ENCODE peak calls at places on chromosomes 2 and 18, in six cellular contexts. One of them, this sample, is unnamed.

GRCh38 chr18:23479829-23480505 is 23.3 kb upstream of the RMC1 start:
- DNase-seq in dorsolateral prefrontal cortex: no peak
- DNase-seq in heart left ventricle: no peak
- DNase-seq in IMR-90: no peak
- DNase-seq in breast epithelium: no peak
- DNase-seq in lung: no peak
- DNase-seq in this sample: no peak

GRCh38 chr2:170148161-170148560 is 29.8 kb upstream of the MYO3B start:
- DNase-seq in dorsolateral prefrontal cortex: no peak
- DNase-seq in heart left ventricle: no peak
- DNase-seq in IMR-90: peak
- DNase-seq in breast epithelium: no peak
- DNase-seq in lung: no peak
- DNase-seq in this sample: no peak

GRCh38 chr2:79622508-79622907 is 109.7 kb downstream of the CTNNA2 start:
- DNase-seq in dorsolateral prefrontal cortex: no peak
- DNase-seq in heart left ventricle: no peak
- DNase-seq in IMR-90: peak
- DNase-seq in breast epithelium: no peak
- DNase-seq in lung: no peak
- DNase-seq in this sample: no peak

GRCh38 chr2:196702641-196703040 is 63.1 kb downstream of the CCDC150 start:
- DNase-seq in dorsolateral prefrontal cortex: no peak
- DNase-seq in heart left ventricle: no peak
- DNase-seq in IMR-90: no peak
- DNase-seq in breast epithelium: no peak
- DNase-seq in lung: no peak
- DNase-seq in this sample: no peak

GRCh38 chr18:52546686-52547346 is 206.8 kb downstream of the DCC start:
- DNase-seq in dorsolateral prefrontal cortex: no peak
- DNase-seq in heart left ventricle: no peak
- DNase-seq in IMR-90: no peak
- DNase-seq in breast epithelium: no peak
- DNase-seq in lung: no peak
- DNase-seq in this sample: no peak

GRCh38 chr2:21095178-21095577 is 28.6 kb upstream of the TDRD15 start:
- DNase-seq in dorsolateral prefrontal cortex: no peak
- DNase-seq in heart left ventricle: no peak
- DNase-seq in IMR-90: no peak
- DNase-seq in breast epithelium: no peak
- DNase-seq in lung: no peak
- DNase-seq in this sample: no peak

GRCh38 chr18:63150942-63151421 is 168.6 kb downstream of the BCL2 start:
- DNase-seq in dorsolateral prefrontal cortex: no peak
- DNase-seq in heart left ventricle: no peak
- DNase-seq in IMR-90: no peak
- DNase-seq in breast epithelium: no peak
- DNase-seq in lung: no peak
- DNase-seq in this sample: peak

GRCh38 chr2:30664761-30665358 is 142.4 kb downstream of the CAPN13 start:
- DNase-seq in dorsolateral prefrontal cortex: no peak
- DNase-seq in heart left ventricle: no peak
- DNase-seq in IMR-90: peak
- DNase-seq in breast epithelium: no peak
- DNase-seq in lung: peak
- DNase-seq in this sample: no peak

GRCh38 chr18:11810379-11810778 is 40.8 kb upstream of the CHMP1B start:
- DNase-seq in dorsolateral prefrontal cortex: no peak
- DNase-seq in heart left ventricle: no peak
- DNase-seq in IMR-90: no peak
- DNase-seq in breast epithelium: no peak
- DNase-seq in lung: no peak
- DNase-seq in this sample: no peak

GRCh38 chr2:85540131-85540587 is 1.2 kb downstream of the MAT2A start:
- DNase-seq in dorsolateral prefrontal cortex: no peak
- DNase-seq in heart left ventricle: no peak
- DNase-seq in IMR-90: peak
- DNase-seq in breast epithelium: no peak
- DNase-seq in lung: no peak
- DNase-seq in this sample: no peak

GRCh38 chr2:202790676-202791075 is 80.9 kb downstream of the ICA1L start:
- DNase-seq in dorsolateral prefrontal cortex: no peak
- DNase-seq in heart left ventricle: no peak
- DNase-seq in IMR-90: peak
- DNase-seq in breast epithelium: no peak
- DNase-seq in lung: no peak
- DNase-seq in this sample: no peak

GRCh38 chr2:236744316-236745105 is 174.9 kb downstream of the ACKR3 start:
- DNase-seq in dorsolateral prefrontal cortex: no peak
- DNase-seq in heart left ventricle: no peak
- DNase-seq in IMR-90: peak
- DNase-seq in breast epithelium: no peak
- DNase-seq in lung: no peak
- DNase-seq in this sample: no peak

GRCh38 chr2:235545369-235546150 is 51.7 kb downstream of the AGAP1 start:
- DNase-seq in dorsolateral prefrontal cortex: peak
- DNase-seq in heart left ventricle: peak
- DNase-seq in IMR-90: no peak
- DNase-seq in breast epithelium: no peak
- DNase-seq in lung: no peak
- DNase-seq in this sample: no peak

GRCh38 chr2:190979906-190980629 is 33.9 kb downstream of the STAT1 start:
- DNase-seq in dorsolateral prefrontal cortex: no peak
- DNase-seq in heart left ventricle: peak
- DNase-seq in IMR-90: peak
- DNase-seq in breast epithelium: peak
- DNase-seq in lung: peak
- DNase-seq in this sample: no peak

GRCh38 chr2:3612639-3613523 is 18.0 kb downstream of the COLEC11 start:
- DNase-seq in dorsolateral prefrontal cortex: no peak
- DNase-seq in heart left ventricle: no peak
- DNase-seq in IMR-90: no peak
- DNase-seq in breast epithelium: peak
- DNase-seq in lung: no peak
- DNase-seq in this sample: no peak

GRCh38 chr2:149446735-149447134 is 116.3 kb downstream of the LYPD6 start:
- DNase-seq in dorsolateral prefrontal cortex: no peak
- DNase-seq in heart left ventricle: no peak
- DNase-seq in IMR-90: no peak
- DNase-seq in breast epithelium: no peak
- DNase-seq in lung: no peak
- DNase-seq in this sample: no peak

GRCh38 chr2:115161531-115162453 is 719.4 kb downstream of the DPP10 start:
- DNase-seq in dorsolateral prefrontal cortex: peak
- DNase-seq in heart left ventricle: peak
- DNase-seq in IMR-90: no peak
- DNase-seq in breast epithelium: no peak
- DNase-seq in lung: no peak
- DNase-seq in this sample: no peak

GRCh38 chr2:195520671-195521155 is 136.3 kb upstream of the SLC39A10 start:
- DNase-seq in dorsolateral prefrontal cortex: no peak
- DNase-seq in heart left ventricle: no peak
- DNase-seq in IMR-90: peak
- DNase-seq in breast epithelium: no peak
- DNase-seq in lung: no peak
- DNase-seq in this sample: no peak

GRCh38 chr2:237256845-237257244 is 157.1 kb downstream of the COL6A3 start:
- DNase-seq in dorsolateral prefrontal cortex: no peak
- DNase-seq in heart left ventricle: no peak
- DNase-seq in IMR-90: peak
- DNase-seq in breast epithelium: no peak
- DNase-seq in lung: no peak
- DNase-seq in this sample: no peak

GRCh38 chr2:10721344-10722251 is at the start of gene ATP6V1C2:
- DNase-seq in dorsolateral prefrontal cortex: peak
- DNase-seq in heart left ventricle: no peak
- DNase-seq in IMR-90: no peak
- DNase-seq in breast epithelium: no peak
- DNase-seq in lung: peak
- DNase-seq in this sample: peak

GRCh38 chr18:23353459-23353858 is 99.6 kb upstream of the RIOK3 start:
- DNase-seq in dorsolateral prefrontal cortex: no peak
- DNase-seq in heart left ventricle: no peak
- DNase-seq in IMR-90: no peak
- DNase-seq in breast epithelium: no peak
- DNase-seq in lung: no peak
- DNase-seq in this sample: peak

GRCh38 chr2:224085811-224086210 is 46.7 kb upstream of the SERPINE2 start:
- DNase-seq in dorsolateral prefrontal cortex: no peak
- DNase-seq in heart left ventricle: no peak
- DNase-seq in IMR-90: no peak
- DNase-seq in breast epithelium: no peak
- DNase-seq in lung: no peak
- DNase-seq in this sample: no peak

GRCh38 chr2:237717366-237718276 is 81.0 kb upstream of the RBM44 start:
- DNase-seq in dorsolateral prefrontal cortex: no peak
- DNase-seq in heart left ventricle: no peak
- DNase-seq in IMR-90: no peak
- DNase-seq in breast epithelium: no peak
- DNase-seq in lung: no peak
- DNase-seq in this sample: no peak

GRCh38 chr2:41937464-41937861 is 110.4 kb upstream of the PKDCC start:
- DNase-seq in dorsolateral prefrontal cortex: no peak
- DNase-seq in heart left ventricle: no peak
- DNase-seq in IMR-90: peak
- DNase-seq in breast epithelium: no peak
- DNase-seq in lung: no peak
- DNase-seq in this sample: no peak
- TF ChIP-seq CTCF in dorsolateral prefrontal cortex: no peak
- TF ChIP-seq CTCF in heart left ventricle: no peak
- TF ChIP-seq CTCF in IMR-90: no peak
- TF ChIP-seq CTCF in breast epithelium: no peak
- TF ChIP-seq CTCF in lung: no peak
- TF ChIP-seq CTCF in this sample: no peak

GRCh38 chr18:77098033-77098432 is 34.5 kb downstream of the MBP start:
- DNase-seq in dorsolateral prefrontal cortex: no peak
- DNase-seq in heart left ventricle: no peak
- DNase-seq in IMR-90: peak
- DNase-seq in breast epithelium: no peak
- DNase-seq in lung: no peak
- DNase-seq in this sample: peak

GRCh38 chr18:77098554-77099174 is 33.9 kb downstream of the MBP start:
- DNase-seq in dorsolateral prefrontal cortex: no peak
- DNase-seq in heart left ventricle: no peak
- DNase-seq in IMR-90: no peak
- DNase-seq in breast epithelium: no peak
- DNase-seq in lung: no peak
- DNase-seq in this sample: peak

GRCh38 chr18:77100751-77101355 is 31.7 kb downstream of the MBP start:
- DNase-seq in dorsolateral prefrontal cortex: no peak
- DNase-seq in heart left ventricle: peak
- DNase-seq in IMR-90: no peak
- DNase-seq in breast epithelium: no peak
- DNase-seq in lung: no peak
- DNase-seq in this sample: peak

GRCh38 chr18:77101410-77102245 is 31.0 kb downstream of the MBP start:
- DNase-seq in dorsolateral prefrontal cortex: no peak
- DNase-seq in heart left ventricle: peak
- DNase-seq in IMR-90: peak
- DNase-seq in breast epithelium: no peak
- DNase-seq in lung: peak
- DNase-seq in this sample: peak

GRCh38 chr18:77099501-77100370 is 32.8 kb downstream of the MBP start:
- DNase-seq in dorsolateral prefrontal cortex: no peak
- DNase-seq in heart left ventricle: no peak
- DNase-seq in IMR-90: no peak
- DNase-seq in breast epithelium: no peak
- DNase-seq in lung: no peak
- DNase-seq in this sample: peak
- H3K4me3 ChIP-seq in dorsolateral prefrontal cortex: no peak
- H3K4me3 ChIP-seq in heart left ventricle: no peak
- H3K4me3 ChIP-seq in IMR-90: no peak
- H3K4me3 ChIP-seq in breast epithelium: no peak
- H3K4me3 ChIP-seq in lung: no peak
- H3K4me3 ChIP-seq in this sample: no peak

GRCh38 chr2:60553992-60554648 is 666 bp upstream of the BCL11A start:
- DNase-seq in dorsolateral prefrontal cortex: no peak
- DNase-seq in heart left ventricle: peak
- DNase-seq in IMR-90: no peak
- DNase-seq in breast epithelium: no peak
- DNase-seq in lung: peak
- DNase-seq in this sample: peak

GRCh38 chr2:60555794-60556161 is 2.3 kb upstream of the BCL11A start:
- DNase-seq in dorsolateral prefrontal cortex: no peak
- DNase-seq in heart left ventricle: no peak
- DNase-seq in IMR-90: no peak
- DNase-seq in breast epithelium: no peak
- DNase-seq in lung: no peak
- DNase-seq in this sample: no peak

GRCh38 chr2:60554649-60555065 is 1.2 kb upstream of the BCL11A start:
- DNase-seq in dorsolateral prefrontal cortex: no peak
- DNase-seq in heart left ventricle: no peak
- DNase-seq in IMR-90: no peak
- DNase-seq in breast epithelium: no peak
- DNase-seq in lung: no peak
- DNase-seq in this sample: no peak

GRCh38 chr2:60556441-60556997 is 3.1 kb upstream of the BCL11A start:
- DNase-seq in dorsolateral prefrontal cortex: no peak
- DNase-seq in heart left ventricle: no peak
- DNase-seq in IMR-90: no peak
- DNase-seq in breast epithelium: no peak
- DNase-seq in lung: no peak
- DNase-seq in this sample: no peak

DNA sequence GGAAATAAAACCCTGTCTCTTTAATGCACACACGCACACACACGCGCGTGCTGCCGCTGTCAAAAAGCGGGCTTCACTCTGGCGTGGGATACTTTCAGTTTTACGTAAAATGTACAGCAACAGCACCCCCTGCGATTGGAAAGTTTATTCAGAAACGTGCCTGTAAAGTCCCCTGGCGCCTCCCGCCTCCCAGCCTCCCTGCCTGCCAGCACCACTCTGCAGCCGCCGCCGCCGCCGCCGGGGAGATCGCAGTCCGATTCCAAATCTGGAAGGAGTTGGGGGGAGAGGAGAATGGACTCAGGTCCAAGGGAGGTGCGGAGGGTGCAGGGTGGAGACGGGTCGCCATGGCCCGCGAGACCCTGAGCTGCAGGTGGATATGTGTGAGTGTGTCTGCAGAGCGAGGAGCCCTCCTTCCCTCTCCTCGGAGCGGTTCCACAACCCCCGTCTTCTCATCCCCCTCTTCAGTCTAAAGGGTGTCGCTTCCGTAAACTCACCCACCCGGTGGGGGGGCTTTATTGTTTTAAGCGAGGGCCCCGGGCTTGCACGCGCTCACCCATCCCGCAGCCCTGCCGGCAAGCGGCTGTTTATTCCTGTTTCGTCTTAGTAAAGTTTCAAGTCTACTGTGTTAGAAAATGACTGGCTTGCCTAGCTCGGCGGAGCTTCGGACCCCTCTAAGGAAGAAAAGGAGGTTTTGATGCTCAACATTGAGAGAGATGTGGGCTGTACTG is 1.8 kb upstream of the BCL11A start:
- DNase-seq in dorsolateral prefrontal cortex: peak
- DNase-seq in heart left ventricle: peak
- DNase-seq in IMR-90: peak
- DNase-seq in breast epithelium: no peak
- DNase-seq in lung: peak
- DNase-seq in this sample: peak
- TF ChIP-seq CTCF in dorsolateral prefrontal cortex: no peak
- TF ChIP-seq CTCF in heart left ventricle: no peak
- TF ChIP-seq CTCF in IMR-90: peak
- TF ChIP-seq CTCF in breast epithelium: no peak
- TF ChIP-seq CTCF in lung: no peak
- TF ChIP-seq CTCF in this sample: peak

GRCh38 chr2:89825034-89825433 is 1133.6 kb downstream of the RPIA start:
- DNase-seq in dorsolateral prefrontal cortex: no peak
- DNase-seq in heart left ventricle: no peak
- DNase-seq in IMR-90: no peak
- DNase-seq in breast epithelium: no peak
- DNase-seq in lung: no peak
- DNase-seq in this sample: no peak
- H3K4me3 ChIP-seq in dorsolateral prefrontal cortex: no peak
- H3K4me3 ChIP-seq in heart left ventricle: no peak
- H3K4me3 ChIP-seq in IMR-90: no peak
- H3K4me3 ChIP-seq in breast epithelium: no peak
- H3K4me3 ChIP-seq in lung: no peak
- H3K4me3 ChIP-seq in this sample: no peak

This sample was measured in GM12865.